ENCODE peak calls at places on chromosomes 3 and 15, in ten cellular contexts. One of them, this sample, is unnamed.

GRCh38 chr15:41934843-41935242 is 37.5 kb downstream of the EHD4 start:
- DNase-seq in epithelial cell of esophagus: peak; percentile 78
- DNase-seq in OCI-LY7: peak; percentile 64
- DNase-seq in astrocyte: no peak
- DNase-seq in spleen: peak; percentile 91
- DNase-seq in fibroblast of pulmonary artery: no peak
- DNase-seq in A549: no peak
- DNase-seq in PC-9: peak; percentile 69
- DNase-seq in fibroblast of lung: no peak
- DNase-seq in uterus: no peak
- DNase-seq in this sample: peak; percentile 58

GRCh38 chr15:60720493-60721231 is 241.7 kb upstream of the ICE2 start:
- DNase-seq in epithelial cell of esophagus: no peak
- DNase-seq in OCI-LY7: no peak
- DNase-seq in astrocyte: no peak
- DNase-seq in spleen: no peak
- DNase-seq in fibroblast of pulmonary artery: no peak
- DNase-seq in A549: no peak
- DNase-seq in PC-9: no peak
- DNase-seq in fibroblast of lung: no peak
- DNase-seq in uterus: no peak
- DNase-seq in this sample: peak; percentile 83

GRCh38 chr15:100241572-100242479 is 99.9 kb downstream of the ADAMTS17 start:
- DNase-seq in epithelial cell of esophagus: peak; percentile 49
- DNase-seq in OCI-LY7: no peak
- DNase-seq in astrocyte: peak; percentile 82
- DNase-seq in spleen: no peak
- DNase-seq in fibroblast of pulmonary artery: peak; percentile 81
- DNase-seq in A549: peak; percentile 48
- DNase-seq in PC-9: peak; percentile 43
- DNase-seq in fibroblast of lung: peak; percentile 54
- DNase-seq in uterus: no peak
- DNase-seq in this sample: no peak

GRCh38 chr15:82570721-82571519 is 30.7 kb upstream of the RPS17 start:
- DNase-seq in epithelial cell of esophagus: no peak
- DNase-seq in OCI-LY7: no peak
- DNase-seq in astrocyte: peak; percentile 48
- DNase-seq in spleen: no peak
- DNase-seq in fibroblast of pulmonary artery: no peak
- DNase-seq in A549: no peak
- DNase-seq in PC-9: no peak
- DNase-seq in fibroblast of lung: peak; percentile 62
- DNase-seq in uterus: peak; percentile 17
- DNase-seq in this sample: no peak

GRCh38 chr3:46298871-46299607 is 54.9 kb upstream of the CCR2 start:
- DNase-seq in epithelial cell of esophagus: no peak
- DNase-seq in OCI-LY7: no peak
- DNase-seq in astrocyte: no peak
- DNase-seq in spleen: no peak
- DNase-seq in fibroblast of pulmonary artery: no peak
- DNase-seq in A549: no peak
- DNase-seq in PC-9: no peak
- DNase-seq in fibroblast of lung: no peak
- DNase-seq in uterus: no peak
- DNase-seq in this sample: peak; percentile 87

GRCh38 chr3:52233968-52234367 is 5.0 kb downstream of the TWF2 start:
- DNase-seq in epithelial cell of esophagus: no peak
- DNase-seq in OCI-LY7: no peak
- DNase-seq in astrocyte: no peak
- DNase-seq in spleen: peak; percentile 53
- DNase-seq in fibroblast of pulmonary artery: no peak
- DNase-seq in A549: no peak
- DNase-seq in PC-9: no peak
- DNase-seq in fibroblast of lung: no peak
- DNase-seq in uterus: no peak
- DNase-seq in this sample: no peak

GRCh38 chr3:47404955-47405790 is 24.4 kb downstream of the PTPN23 start:
- DNase-seq in epithelial cell of esophagus: no peak
- DNase-seq in OCI-LY7: no peak
- DNase-seq in astrocyte: peak; percentile 59
- DNase-seq in spleen: no peak
- DNase-seq in fibroblast of pulmonary artery: peak; percentile 46
- DNase-seq in A549: no peak
- DNase-seq in PC-9: peak; percentile 34
- DNase-seq in fibroblast of lung: peak; percentile 62
- DNase-seq in uterus: no peak
- DNase-seq in this sample: no peak

GRCh38 chr3:6821411-6821810 is 39.5 kb upstream of the GRM7 start:
- DNase-seq in epithelial cell of esophagus: no peak
- DNase-seq in OCI-LY7: no peak
- DNase-seq in astrocyte: peak; percentile 17
- DNase-seq in spleen: no peak
- DNase-seq in fibroblast of pulmonary artery: no peak
- DNase-seq in A549: no peak
- DNase-seq in PC-9: no peak
- DNase-seq in fibroblast of lung: no peak
- DNase-seq in uterus: no peak
- DNase-seq in this sample: no peak

GRCh38 chr3:8767667-8768363 is 1.6 kb downstream of the OXTR start:
- DNase-seq in epithelial cell of esophagus: peak; percentile 86
- DNase-seq in OCI-LY7: no peak
- DNase-seq in astrocyte: peak; percentile 32
- DNase-seq in spleen: no peak
- DNase-seq in fibroblast of pulmonary artery: no peak
- DNase-seq in A549: no peak
- DNase-seq in PC-9: peak; percentile 37
- DNase-seq in fibroblast of lung: peak; percentile 11
- DNase-seq in uterus: no peak
- DNase-seq in this sample: peak; percentile 83

GRCh38 chr15:75647370-75648155 is at the start of gene SNX33:
- DNase-seq in epithelial cell of esophagus: peak; percentile 88
- DNase-seq in OCI-LY7: peak; percentile 13
- DNase-seq in astrocyte: peak; percentile 82
- DNase-seq in spleen: peak; percentile 89
- DNase-seq in fibroblast of pulmonary artery: peak; percentile 92
- DNase-seq in A549: peak; percentile 89
- DNase-seq in PC-9: peak; percentile 82
- DNase-seq in fibroblast of lung: peak; percentile 85
- DNase-seq in uterus: peak; percentile 83
- DNase-seq in this sample: peak; percentile 53

GRCh38 chr3:52185837-52186236 is 12.1 kb upstream of the ALAS1 start:
- DNase-seq in epithelial cell of esophagus: no peak
- DNase-seq in OCI-LY7: no peak
- DNase-seq in astrocyte: no peak
- DNase-seq in spleen: peak; percentile 67
- DNase-seq in fibroblast of pulmonary artery: no peak
- DNase-seq in A549: no peak
- DNase-seq in PC-9: no peak
- DNase-seq in fibroblast of lung: no peak
- DNase-seq in uterus: no peak
- DNase-seq in this sample: no peak

GRCh38 chr3:174488527-174488926 is 370.6 kb upstream of the NAALADL2 start:
- DNase-seq in epithelial cell of esophagus: no peak
- DNase-seq in OCI-LY7: no peak
- DNase-seq in astrocyte: peak; percentile 26
- DNase-seq in spleen: no peak
- DNase-seq in fibroblast of pulmonary artery: peak; percentile 77
- DNase-seq in A549: no peak
- DNase-seq in PC-9: no peak
- DNase-seq in fibroblast of lung: peak; percentile 76
- DNase-seq in uterus: no peak
- DNase-seq in this sample: no peak

GRCh38 chr3:90132220-90132619 is 1024.8 kb downstream of the EPHA3 start:
- DNase-seq in epithelial cell of esophagus: no peak
- DNase-seq in OCI-LY7: no peak
- DNase-seq in astrocyte: no peak
- DNase-seq in spleen: no peak
- DNase-seq in fibroblast of pulmonary artery: no peak
- DNase-seq in A549: no peak
- DNase-seq in PC-9: no peak
- DNase-seq in fibroblast of lung: no peak
- DNase-seq in uterus: no peak
- DNase-seq in this sample: no peak

GRCh38 chr3:167106456-167106855 is 273.6 kb downstream of the ZBBX start:
- DNase-seq in epithelial cell of esophagus: no peak
- DNase-seq in OCI-LY7: no peak
- DNase-seq in astrocyte: no peak
- DNase-seq in spleen: no peak
- DNase-seq in fibroblast of pulmonary artery: no peak
- DNase-seq in A549: no peak
- DNase-seq in PC-9: no peak
- DNase-seq in fibroblast of lung: no peak
- DNase-seq in uterus: no peak
- DNase-seq in this sample: no peak

GRCh38 chr3:167114619-167115018 is 265.5 kb downstream of the ZBBX start:
- DNase-seq in epithelial cell of esophagus: no peak
- DNase-seq in OCI-LY7: no peak
- DNase-seq in astrocyte: no peak
- DNase-seq in spleen: no peak
- DNase-seq in fibroblast of pulmonary artery: no peak
- DNase-seq in A549: no peak
- DNase-seq in PC-9: no peak
- DNase-seq in fibroblast of lung: no peak
- DNase-seq in uterus: no peak
- DNase-seq in this sample: no peak

GRCh38 chr3:167110906-167111305 is 269.2 kb downstream of the ZBBX start:
- DNase-seq in epithelial cell of esophagus: peak; percentile 9
- DNase-seq in OCI-LY7: no peak
- DNase-seq in astrocyte: peak; percentile 75
- DNase-seq in spleen: no peak
- DNase-seq in fibroblast of pulmonary artery: no peak
- DNase-seq in A549: no peak
- DNase-seq in PC-9: no peak
- DNase-seq in fibroblast of lung: no peak
- DNase-seq in uterus: no peak
- DNase-seq in this sample: peak; percentile 14

GRCh38 chr3:167113466-167113865 is 266.6 kb downstream of the ZBBX start:
- DNase-seq in epithelial cell of esophagus: no peak
- DNase-seq in OCI-LY7: no peak
- DNase-seq in astrocyte: no peak
- DNase-seq in spleen: no peak
- DNase-seq in fibroblast of pulmonary artery: no peak
- DNase-seq in A549: no peak
- DNase-seq in PC-9: no peak
- DNase-seq in fibroblast of lung: no peak
- DNase-seq in uterus: no peak
- DNase-seq in this sample: no peak

GRCh38 chr3:167109746-167110145 is 270.4 kb downstream of the ZBBX start:
- DNase-seq in epithelial cell of esophagus: no peak
- DNase-seq in OCI-LY7: no peak
- DNase-seq in astrocyte: no peak
- DNase-seq in spleen: no peak
- DNase-seq in fibroblast of pulmonary artery: no peak
- DNase-seq in A549: no peak
- DNase-seq in PC-9: no peak
- DNase-seq in fibroblast of lung: no peak
- DNase-seq in uterus: no peak
- DNase-seq in this sample: no peak
- TF ChIP-seq CTCF in epithelial cell of esophagus: no peak
- TF ChIP-seq CTCF in OCI-LY7: no peak
- TF ChIP-seq CTCF in astrocyte: no peak
- TF ChIP-seq CTCF in spleen: no peak
- TF ChIP-seq CTCF in fibroblast of pulmonary artery: no peak
- TF ChIP-seq CTCF in A549: no peak
- TF ChIP-seq CTCF in PC-9: no peak
- TF ChIP-seq CTCF in fibroblast of lung: no peak
- TF ChIP-seq CTCF in uterus: no peak
- TF ChIP-seq CTCF in this sample: no peak

DNA sequence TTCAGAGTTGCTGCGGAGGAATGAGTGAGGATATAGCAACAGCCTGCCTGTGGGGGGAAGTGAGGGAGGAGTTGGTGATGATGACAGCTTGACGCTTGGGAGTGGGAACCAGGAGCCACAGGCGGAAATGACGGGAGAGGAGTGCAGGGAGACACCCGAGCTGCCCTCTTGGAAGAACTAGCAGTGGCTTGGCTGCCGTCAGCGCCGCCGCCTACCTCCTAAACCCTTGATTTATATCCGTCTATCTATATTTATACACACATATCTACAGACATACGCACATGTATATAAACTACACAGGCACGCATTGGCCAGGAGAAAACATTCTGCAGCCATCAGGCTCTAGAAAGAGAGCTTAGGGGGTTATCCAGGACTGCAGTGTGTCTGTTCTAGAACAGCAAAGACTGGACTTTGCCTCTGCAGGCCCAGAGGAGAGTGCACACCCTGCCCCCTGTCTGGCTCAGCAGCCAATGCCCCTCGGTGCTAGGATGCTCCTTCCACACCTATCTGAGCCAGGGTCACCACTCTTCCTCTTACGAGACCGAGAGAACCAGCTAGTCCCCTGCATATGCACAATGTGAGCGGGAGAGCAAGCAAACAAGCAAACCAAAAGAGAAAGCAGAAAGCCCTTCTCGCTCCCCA is 45.3 kb upstream of the MAGEF1 start:
- DNase-seq in epithelial cell of esophagus: peak; percentile 66
- DNase-seq in OCI-LY7: no peak
- DNase-seq in astrocyte: peak; percentile 66
- DNase-seq in spleen: peak; percentile 76
- DNase-seq in fibroblast of pulmonary artery: peak; percentile 95
- DNase-seq in A549: no peak
- DNase-seq in PC-9: no peak
- DNase-seq in fibroblast of lung: peak; percentile 96
- DNase-seq in uterus: peak; percentile 78
- DNase-seq in this sample: no peak
- H3K4me3 ChIP-seq in epithelial cell of esophagus: no peak overlapping the region
- H3K4me3 ChIP-seq in OCI-LY7: no peak overlapping the region
- H3K4me3 ChIP-seq in astrocyte: no peak overlapping the region
- H3K4me3 ChIP-seq in spleen: no peak overlapping the region
- H3K4me3 ChIP-seq in fibroblast of pulmonary artery: no peak overlapping the region
- H3K4me3 ChIP-seq in A549: no peak overlapping the region
- H3K4me3 ChIP-seq in PC-9: no peak overlapping the region
- H3K4me3 ChIP-seq in fibroblast of lung: peak overlapping the region; percentile 13
- H3K4me3 ChIP-seq in uterus: no peak overlapping the region
- H3K4me3 ChIP-seq in this sample: no peak overlapping the region

GRCh38 chr3:19147905-19148767 is at the start of gene KCNH8:
- DNase-seq in epithelial cell of esophagus: no peak
- DNase-seq in OCI-LY7: peak; percentile 4
- DNase-seq in astrocyte: no peak
- DNase-seq in spleen: peak; percentile 79
- DNase-seq in fibroblast of pulmonary artery: no peak
- DNase-seq in A549: peak; percentile 3
- DNase-seq in PC-9: peak; percentile 27
- DNase-seq in fibroblast of lung: no peak
- DNase-seq in uterus: no peak
- DNase-seq in this sample: peak; percentile 16
- TF ChIP-seq CTCF in epithelial cell of esophagus: no peak
- TF ChIP-seq CTCF in OCI-LY7: no peak
- TF ChIP-seq CTCF in astrocyte: no peak
- TF ChIP-seq CTCF in spleen: no peak
- TF ChIP-seq CTCF in fibroblast of pulmonary artery: no peak
- TF ChIP-seq CTCF in A549: no peak
- TF ChIP-seq CTCF in PC-9: no peak
- TF ChIP-seq CTCF in fibroblast of lung: no peak
- TF ChIP-seq CTCF in uterus: no peak
- TF ChIP-seq CTCF in this sample: no peak

DNA sequence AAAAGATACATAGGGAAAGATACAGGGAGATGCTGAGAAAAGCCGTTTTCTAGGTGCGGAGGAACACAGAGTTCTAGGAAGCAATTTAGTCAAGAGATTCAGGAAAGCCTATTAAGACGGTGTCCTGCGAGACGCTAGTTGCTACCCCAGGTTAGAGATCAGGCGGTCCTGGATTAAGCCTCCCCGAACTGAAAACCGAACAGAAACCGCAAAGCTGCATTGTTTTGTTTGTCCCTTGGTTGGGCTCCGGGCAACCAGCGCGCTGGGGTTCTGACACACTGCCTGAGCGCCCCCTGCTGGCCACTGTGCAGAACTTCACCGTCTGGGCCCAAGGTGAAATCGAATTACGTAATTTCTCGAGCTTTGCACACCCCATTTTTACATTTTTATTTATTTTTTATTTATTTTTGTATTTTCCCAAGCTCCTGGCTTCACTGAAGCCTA is 37.3 kb upstream of the NDUFB4 start:
- DNase-seq in epithelial cell of esophagus: peak; percentile 80
- DNase-seq in OCI-LY7: peak; percentile 84
- DNase-seq in astrocyte: peak; percentile 73
- DNase-seq in spleen: peak; percentile 95
- DNase-seq in fibroblast of pulmonary artery: peak; percentile 95
- DNase-seq in A549: peak; percentile 78
- DNase-seq in PC-9: peak; percentile 87
- DNase-seq in fibroblast of lung: peak; percentile 88
- DNase-seq in uterus: peak; percentile 91
- DNase-seq in this sample: peak; percentile 92
- H3K4me3 ChIP-seq in epithelial cell of esophagus: peak overlapping the region; percentile 61
- H3K4me3 ChIP-seq in OCI-LY7: peak overlapping the region; percentile 64
- H3K4me3 ChIP-seq in astrocyte: peak overlapping the region; percentile 85
- H3K4me3 ChIP-seq in spleen: peak overlapping the region; percentile 40
- H3K4me3 ChIP-seq in fibroblast of pulmonary artery: peak overlapping the region; percentile 58
- H3K4me3 ChIP-seq in A549: peak overlapping the region; percentile 54
- H3K4me3 ChIP-seq in PC-9: peak overlapping the region; percentile 57
- H3K4me3 ChIP-seq in fibroblast of lung: peak overlapping the region; percentile 56
- H3K4me3 ChIP-seq in uterus: peak overlapping the region; percentile 48
- H3K4me3 ChIP-seq in this sample: peak overlapping the region; percentile 61

This sample was measured in GM12865.